ENCODE peak calls at places on chromosomes 4 and X, in seven cellular contexts. K, S, L, I, J, U and D are unnamed samples.

GRCh38 chrX:18722500-18723071 is 15.1 kb downstream of the PPEF1 start:
- DNase-seq in S (no peak), J (no peak), I (no peak), U (no peak), K (no peak), L (no peak), D (no peak)

GRCh38 chrX:38036471-38036870 is 30.1 kb downstream of the SYTL5 start:
- DNase-seq in S (no peak), U (no peak), I (no peak), K (no peak), L (no peak), J (no peak), D (no peak)

GRCh38 chr4:2852481-2852881 is 8.8 kb downstream of the ADD1 start:
- DNase-seq in J (no peak), S (no peak), L (no peak), U (peak), K (no peak), I (no peak), D (peak)

GRCh38 chr4:98476891-98477290 is 181.5 kb downstream of the TSPAN5 start:
- DNase-seq in I (no peak), J (no peak), K (no peak), L (no peak), U (no peak), S (no peak), D (no peak)

GRCh38 chr4:5052726-5053425 is 1.6 kb downstream of the STK32B start:
- DNase-seq in I (no peak), K (no peak), S (no peak), L (no peak), U (no peak), J (no peak), D (no peak)

GRCh38 chr4:99808260-99808857 is 8.3 kb upstream of the DAPP1 start:
- DNase-seq in J (peak), U (peak), S (no peak), I (no peak), K (no peak), L (peak), D (peak)

GRCh38 chr4:93912146-93912545 is 83.6 kb downstream of the ATOH1 start:
- DNase-seq in L (no peak), U (no peak), I (no peak), S (no peak), K (no peak), J (no peak), D (no peak)

GRCh38 chr4:128524311-128524710 is 236.7 kb upstream of the PGRMC2 start:
- DNase-seq in L (peak), K (peak), U (peak), I (peak), S (peak), J (no peak), D (peak)

GRCh38 chr4:151199496-151200190 is 77.3 kb upstream of the PRSS48 start:
- DNase-seq in J (no peak), U (no peak), L (no peak), S (no peak), I (no peak), K (no peak), D (no peak)

GRCh38 chrX:43718081-43718480 is 62.0 kb downstream of the MAOA start:
- DNase-seq in U (no peak), S (no peak), J (no peak), K (no peak), I (no peak), L (no peak), D (no peak)

GRCh38 chr4:8914461-8915171 is 43.0 kb upstream of the HMX1 start:
- DNase-seq in U (no peak), K (no peak), J (no peak), L (peak), I (no peak), S (peak), D (no peak)

GRCh38 chr4:77169496-77169895 is 12.5 kb downstream of the CCNG2 start:
- DNase-seq in U (no peak), K (no peak), S (no peak), I (no peak), L (peak), J (no peak), D (no peak)

GRCh38 chrX:70219938-70220764 is 14.3 kb upstream of the AWAT1 start:
- DNase-seq in J (no peak), I (no peak), K (no peak), L (peak), U (no peak), S (no peak), D (peak)

GRCh38 chrX:39762266-39762841 is 335.4 kb downstream of the BCOR start:
- DNase-seq in S (no peak), K (no peak), I (no peak), J (no peak), L (peak), U (no peak), D (no peak)

GRCh38 chrX:48579259-48579658 is 5.0 kb downstream of the RBM3 start:
- DNase-seq in S (no peak), U (no peak), J (no peak), I (no peak), K (no peak), L (no peak), D (no peak)

GRCh38 chr4:104966349-104967033 is 180.2 kb upstream of the TET2 start:
- DNase-seq in U (no peak), L (peak), I (no peak), S (no peak), K (no peak), J (peak), D (peak)

GRCh38 chrX:38881066-38881465 is 79.8 kb downstream of the MID1IP1 start:
- DNase-seq in K (no peak), L (no peak), S (no peak), U (no peak), I (no peak), J (no peak), D (no peak)

GRCh38 chrX:102892103-102892502 is 45.0 kb upstream of the RAB40AL start:
- DNase-seq in L (no peak), K (no peak), S (no peak), I (no peak), U (no peak), J (no peak), D (no peak)

GRCh38 chr4:98838977-98839618 is 89.8 kb downstream of the EIF4E start:
- DNase-seq in J (no peak), S (no peak), K (no peak), I (no peak), U (no peak), L (peak), D (no peak)

GRCh38 chr4:5137226-5137625 is 85.9 kb downstream of the STK32B start:
- DNase-seq in S (no peak), I (no peak), K (no peak), L (no peak), U (no peak), J (no peak), D (no peak)

GRCh38 chrX:150704030-150704613 is 10.9 kb downstream of the MTMR1 start:
- DNase-seq in I (no peak), S (no peak), K (peak), J (peak), L (no peak), U (no peak), D (no peak)

GRCh38 chr4:142534994-142535393 is 311.1 kb downstream of the INPP4B start:
- DNase-seq in K (no peak), S (no peak), I (no peak), U (no peak), L (no peak), J (no peak), D (no peak)

GRCh38 chrX:136209016-136209738 is 42.0 kb downstream of the MAP7D3 start:
- DNase-seq in L (peak), I (no peak), U (peak), K (no peak), S (peak), J (peak), D (peak)

GRCh38 chr4:73485596-73485995 is 4.1 kb downstream of the AFM start:
- DNase-seq in S (no peak), I (no peak), L (no peak), K (no peak), U (no peak), J (no peak), D (no peak)

GRCh38 chrX:6917666-6918065 is 229.8 kb upstream of the STS start:
- DNase-seq in J (no peak), I (no peak), K (no peak), S (no peak), U (no peak), L (no peak), D (no peak)

GRCh38 chr4:101669138-101669831 is 121.2 kb upstream of the BANK1 start:
- DNase-seq in L (no peak), I (no peak), J (no peak), U (no peak), S (no peak), K (no peak), D (no peak)

GRCh38 chrX:134633832-134634231 is 24.4 kb downstream of the PLAC1 start:
- DNase-seq in K (no peak), I (no peak), S (no peak), U (no peak), L (no peak), J (no peak), D (no peak)